ENCODE peak calls at places on chromosome 17, in seven cellular contexts. Y is NCI-H510A, R is cardiac septum, V is fibroblast of mammary gland, E is NCI-H345, M is transverse colon, I is fibroblast of lung. Q is an unnamed sample.

GRCh38 chr17:57438031-57438731 is 181.9 kb downstream of the MSI2 start:
- DNase-seq in R (no peak), M (no peak), E (no peak), V (no peak), Y (no peak), I (no peak), Q (no peak)

GRCh38 chr17:50330151-50330753 is 15.7 kb upstream of the XYLT2 start:
- DNase-seq in E (no peak), I (no peak), V (no peak), Y (no peak), R (no peak), M (no peak), Q (no peak)

GRCh38 chr17:7882068-7882467 is 6.5 kb upstream of the CHD3 start:
- DNase-seq in V (no peak), E (peak; percentile 33), Y (peak; percentile 75), M (no peak), R (no peak), I (no peak), Q (peak; percentile 84)

GRCh38 chr17:74875155-74875969 is 2.6 kb upstream of the FDXR start:
- DNase-seq in R (no peak), E (no peak), Y (no peak), M (no peak), V (no peak), I (no peak), Q (no peak)

GRCh38 chr17:57604771-57605733 is 140.0 kb downstream of the CCDC182 start:
- DNase-seq in M (peak; percentile 72), Y (peak; percentile 88), I (peak; percentile 74), R (peak; percentile 80), V (no peak), E (peak; percentile 91), Q (peak; percentile 83)

GRCh38 chr17:71023631-71024030 is 854.3 kb downstream of the KCNJ2 start:
- DNase-seq in E (peak; percentile 37), Y (peak; percentile 58), I (peak; percentile 20), R (no peak), M (no peak), V (no peak), Q (peak; percentile 84)

GRCh38 chr17:69606142-69606800 is 191.8 kb downstream of the MAP2K6 start:
- DNase-seq in V (no peak), R (no peak), M (no peak), Y (no peak), I (no peak), E (no peak), Q (no peak)

GRCh38 chr17:70636517-70637133 is 467.3 kb downstream of the KCNJ2 start:
- DNase-seq in I (peak; percentile 66), Y (no peak), V (peak; percentile 49), M (no peak), E (peak; percentile 65), R (no peak), Q (peak; percentile 32)

GRCh38 chr17:66115246-66115645 is 76.7 kb downstream of the CEP112 start:
- DNase-seq in V (peak; percentile 40), Y (no peak), E (no peak), M (no peak), R (no peak), I (peak; percentile 16), Q (no peak)

GRCh38 chr17:49646391-49647255 is 31.3 kb downstream of the SPOP start:
- DNase-seq in E (no peak), I (peak; percentile 59), M (peak; percentile 24), Y (no peak), V (peak; percentile 74), R (no peak), Q (no peak)

GRCh38 chr17:2423271-2423670 is 22.4 kb upstream of the MNT start:
- DNase-seq in V (no peak), Y (peak; percentile 7), M (no peak), E (no peak), I (no peak), R (no peak), Q (no peak)

GRCh38 chr17:5561736-5562135 is 22.6 kb downstream of the NLRP1 start:
- DNase-seq in E (no peak), M (no peak), R (no peak), V (no peak), Y (no peak), I (no peak), Q (no peak)

GRCh38 chr17:1058423-1059130 is 61.6 kb downstream of the TIMM22 start:
- DNase-seq in I (peak; percentile 32), V (peak; percentile 55), E (no peak), Y (no peak), R (peak; percentile 89), M (peak; percentile 65), Q (no peak)

GRCh38 chr17:77527836-77528505 is 387.2 kb downstream of the SEC14L1 start:
- DNase-seq in V (no peak), Y (no peak), R (peak; percentile 36), E (no peak), M (no peak), I (no peak), Q (peak; percentile 36)

GRCh38 chr17:78717431-78717980 is 64.6 kb downstream of the CYTH1 start:
- DNase-seq in I (peak; percentile 68), M (peak; percentile 25), V (peak; percentile 42), Y (peak; percentile 46), R (no peak), E (peak; percentile 61), Q (peak; percentile 83)